ENCODE peak calls at places on chromosomes 3 and 15, in seven cellular contexts. One of them, this sample, is unnamed.

GRCh38 chr3:53495518-53496501 is 1.4 kb downstream of the CACNA1D start:
- DNase-seq in GM12892: peak; percentile 21
- DNase-seq in transverse colon: peak; percentile 17
- DNase-seq in gastrocnemius medialis: no peak
- DNase-seq in IMR-90: no peak
- DNase-seq in GM12891: peak; percentile 37
- DNase-seq in body of pancreas: peak; percentile 38
- DNase-seq in this sample: no peak

GRCh38 chr15:64216722-64217428 is 54.1 kb upstream of the PPIB start:
- DNase-seq in body of pancreas: peak; percentile 63
- DNase-seq in IMR-90: no peak
- DNase-seq in GM12891: no peak
- DNase-seq in gastrocnemius medialis: no peak
- DNase-seq in transverse colon: no peak
- DNase-seq in GM12892: no peak
- DNase-seq in this sample: peak; percentile 90

GRCh38 chr15:65595960-65596359 is 15.0 kb downstream of the INTS14 start:
- DNase-seq in GM12892: no peak
- DNase-seq in gastrocnemius medialis: no peak
- DNase-seq in IMR-90: no peak
- DNase-seq in body of pancreas: no peak
- DNase-seq in GM12891: no peak
- DNase-seq in transverse colon: no peak
- DNase-seq in this sample: peak; percentile 49

GRCh38 chr3:72445827-72446405 is 402.3 kb downstream of the SHQ1 start:
- DNase-seq in GM12891: no peak
- DNase-seq in GM12892: no peak
- DNase-seq in gastrocnemius medialis: no peak
- DNase-seq in IMR-90: peak; percentile 3
- DNase-seq in body of pancreas: no peak
- DNase-seq in transverse colon: no peak
- DNase-seq in this sample: no peak

GRCh38 chr3:127857270-127857801 is 35.0 kb upstream of the MGLL start:
- DNase-seq in transverse colon: no peak
- DNase-seq in GM12891: no peak
- DNase-seq in gastrocnemius medialis: no peak
- DNase-seq in body of pancreas: no peak
- DNase-seq in IMR-90: peak; percentile 11
- DNase-seq in GM12892: no peak
- DNase-seq in this sample: no peak

GRCh38 chr3:186644683-186645082 is 4.5 kb downstream of the FETUB start:
- DNase-seq in body of pancreas: no peak
- DNase-seq in GM12891: no peak
- DNase-seq in transverse colon: no peak
- DNase-seq in gastrocnemius medialis: no peak
- DNase-seq in GM12892: no peak
- DNase-seq in IMR-90: no peak
- DNase-seq in this sample: no peak

GRCh38 chr3:151085227-151085888 is at the start of gene MED12L:
- DNase-seq in gastrocnemius medialis: no peak
- DNase-seq in transverse colon: peak; percentile 71
- DNase-seq in body of pancreas: peak; percentile 79
- DNase-seq in GM12891: peak; percentile 92
- DNase-seq in GM12892: peak; percentile 86
- DNase-seq in IMR-90: peak; percentile 74
- DNase-seq in this sample: peak; percentile 73

GRCh38 chr15:35595656-35596055 is 49.7 kb upstream of the DPH6 start:
- DNase-seq in GM12891: no peak
- DNase-seq in IMR-90: no peak
- DNase-seq in gastrocnemius medialis: no peak
- DNase-seq in transverse colon: no peak
- DNase-seq in GM12892: no peak
- DNase-seq in body of pancreas: no peak
- DNase-seq in this sample: no peak

GRCh38 chr3:32842531-32842931 is 24.7 kb downstream of the TRIM71 start:
- DNase-seq in transverse colon: peak; percentile 13
- DNase-seq in GM12891: no peak
- DNase-seq in IMR-90: no peak
- DNase-seq in gastrocnemius medialis: no peak
- DNase-seq in body of pancreas: no peak
- DNase-seq in GM12892: no peak
- DNase-seq in this sample: no peak

GRCh38 chr15:64443747-64444621 is 16.4 kb upstream of the ZNF609 start:
- DNase-seq in transverse colon: no peak
- DNase-seq in body of pancreas: no peak
- DNase-seq in GM12892: no peak
- DNase-seq in IMR-90: peak; percentile 92
- DNase-seq in gastrocnemius medialis: no peak
- DNase-seq in GM12891: no peak
- DNase-seq in this sample: no peak

GRCh38 chr15:25811481-25811906 is 51.6 kb downstream of the ATP10A start:
- DNase-seq in transverse colon: no peak
- DNase-seq in GM12891: no peak
- DNase-seq in GM12892: no peak
- DNase-seq in IMR-90: no peak
- DNase-seq in gastrocnemius medialis: no peak
- DNase-seq in body of pancreas: no peak
- DNase-seq in this sample: no peak

GRCh38 chr3:56321892-56322291 is 146.4 kb downstream of the ERC2 start:
- DNase-seq in GM12891: no peak
- DNase-seq in IMR-90: no peak
- DNase-seq in gastrocnemius medialis: no peak
- DNase-seq in GM12892: no peak
- DNase-seq in body of pancreas: no peak
- DNase-seq in transverse colon: no peak
- DNase-seq in this sample: no peak

GRCh38 chr3:183396662-183397391 is 31.6 kb downstream of the MCF2L2 start:
- DNase-seq in transverse colon: no peak
- DNase-seq in GM12891: no peak
- DNase-seq in IMR-90: no peak
- DNase-seq in GM12892: no peak
- DNase-seq in body of pancreas: no peak
- DNase-seq in gastrocnemius medialis: no peak
- DNase-seq in this sample: no peak

GRCh38 chr15:31295660-31296059 is 31.0 kb upstream of the KLF13 start:
- DNase-seq in IMR-90: no peak
- DNase-seq in body of pancreas: no peak
- DNase-seq in GM12891: no peak
- DNase-seq in gastrocnemius medialis: no peak
- DNase-seq in GM12892: no peak
- DNase-seq in transverse colon: no peak
- DNase-seq in this sample: peak; percentile 12

GRCh38 chr3:183295211-183295610 is 42.2 kb downstream of the B3GNT5 start:
- DNase-seq in body of pancreas: peak; percentile 52
- DNase-seq in IMR-90: peak; percentile 91
- DNase-seq in GM12891: no peak
- DNase-seq in transverse colon: no peak
- DNase-seq in GM12892: no peak
- DNase-seq in gastrocnemius medialis: peak; percentile 77
- DNase-seq in this sample: no peak

DNA sequence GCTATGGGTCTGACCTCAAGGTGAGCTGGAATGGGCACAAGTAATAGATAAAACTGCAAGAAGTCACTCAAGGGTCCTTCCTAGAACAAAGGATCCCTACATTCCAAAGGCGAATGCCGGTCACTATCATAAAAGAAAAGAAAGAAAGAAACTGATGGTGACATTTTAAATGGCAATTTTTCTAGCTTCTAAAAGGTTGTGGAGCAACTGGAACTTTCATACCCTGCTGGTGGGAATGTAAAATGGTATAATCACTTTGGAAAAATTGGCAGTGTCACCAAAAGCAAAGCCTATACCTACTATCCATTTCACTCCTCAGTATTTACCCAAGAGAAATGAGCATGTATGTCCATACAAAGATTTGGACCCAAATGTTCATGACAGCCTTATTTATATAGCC is 4.2 kb downstream of the CCRL2 start:
- DNase-seq in body of pancreas: no peak
- DNase-seq in GM12892: no peak
- DNase-seq in transverse colon: no peak
- DNase-seq in IMR-90: no peak
- DNase-seq in GM12891: no peak
- DNase-seq in gastrocnemius medialis: no peak
- DNase-seq in this sample: no peak
- TF ChIP-seq POLR2A in body of pancreas: no peak
- TF ChIP-seq POLR2A in GM12892: no peak
- TF ChIP-seq POLR2A in transverse colon: no peak
- TF ChIP-seq POLR2A in IMR-90: no peak
- TF ChIP-seq POLR2A in GM12891: no peak
- TF ChIP-seq POLR2A in gastrocnemius medialis: no peak
- TF ChIP-seq POLR2A in this sample: no peak

DNA sequence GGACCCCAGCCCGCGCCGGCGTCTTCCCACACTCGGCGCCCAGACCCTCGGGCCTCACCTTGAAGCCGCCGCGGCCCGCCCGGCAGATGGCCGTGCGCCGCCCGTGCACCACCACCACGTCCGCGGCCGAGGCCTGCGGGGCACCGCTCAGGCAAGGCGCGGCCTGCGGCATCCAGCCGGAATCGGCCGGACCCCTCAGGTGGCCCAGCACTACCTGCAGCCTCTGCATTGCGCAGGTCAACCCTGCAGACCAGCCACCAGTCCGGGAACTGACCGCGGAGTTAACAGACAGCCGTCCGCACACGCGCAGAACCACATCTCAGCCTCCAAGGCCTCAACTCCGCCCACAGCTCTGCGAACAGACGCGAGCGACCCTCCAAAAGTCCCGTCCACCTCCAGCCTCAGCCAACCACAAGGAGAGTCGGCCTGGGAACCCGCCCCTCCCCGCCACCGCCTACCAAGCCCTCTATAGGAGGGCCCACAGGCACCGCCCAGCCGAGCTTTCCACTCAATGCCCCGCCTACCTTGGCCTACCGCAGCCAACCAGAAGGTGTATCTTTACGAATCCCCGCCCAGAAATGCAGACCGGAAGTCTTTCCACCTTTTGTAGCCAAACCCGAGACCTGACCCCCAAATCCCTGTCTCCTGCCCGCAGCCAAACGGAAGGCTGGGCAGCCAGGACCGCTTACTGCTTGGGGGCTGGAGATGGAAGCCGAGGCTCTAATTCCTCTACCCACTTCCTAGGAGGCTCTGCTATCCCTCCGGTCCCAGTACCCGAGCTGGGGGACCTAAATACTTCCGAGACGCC is at the start of gene ACAA1:
- DNase-seq in IMR-90: peak; percentile 98
- DNase-seq in transverse colon: peak; percentile 100
- DNase-seq in GM12891: peak; percentile 95
- DNase-seq in body of pancreas: peak; percentile 100
- DNase-seq in gastrocnemius medialis: peak; percentile 100
- DNase-seq in GM12892: peak; percentile 92
- DNase-seq in this sample: peak; percentile 100
- TF ChIP-seq POLR2A in IMR-90: peak; percentile 84
- TF ChIP-seq POLR2A in transverse colon: peak; percentile 97
- TF ChIP-seq POLR2A in GM12891: peak; percentile 59
- TF ChIP-seq POLR2A in body of pancreas: peak; percentile 97
- TF ChIP-seq POLR2A in gastrocnemius medialis: peak; percentile 70
- TF ChIP-seq POLR2A in GM12892: peak; percentile 77
- TF ChIP-seq POLR2A in this sample: peak; percentile 59

GRCh38 chr3:185253645-185254410 is at the start of gene EHHADH:
- DNase-seq in body of pancreas: peak; percentile 88
- DNase-seq in transverse colon: peak; percentile 85
- DNase-seq in GM12892: peak; percentile 63
- DNase-seq in IMR-90: peak; percentile 44
- DNase-seq in GM12891: peak; percentile 68
- DNase-seq in gastrocnemius medialis: peak; percentile 18
- DNase-seq in this sample: peak; percentile 81
- TF ChIP-seq POLR2A in body of pancreas: peak; percentile 88
- TF ChIP-seq POLR2A in transverse colon: peak; percentile 90
- TF ChIP-seq POLR2A in GM12892: peak; percentile 73
- TF ChIP-seq POLR2A in IMR-90: peak; percentile 39
- TF ChIP-seq POLR2A in GM12891: peak; percentile 65
- TF ChIP-seq POLR2A in gastrocnemius medialis: no peak
- TF ChIP-seq POLR2A in this sample: no peak

DNA sequence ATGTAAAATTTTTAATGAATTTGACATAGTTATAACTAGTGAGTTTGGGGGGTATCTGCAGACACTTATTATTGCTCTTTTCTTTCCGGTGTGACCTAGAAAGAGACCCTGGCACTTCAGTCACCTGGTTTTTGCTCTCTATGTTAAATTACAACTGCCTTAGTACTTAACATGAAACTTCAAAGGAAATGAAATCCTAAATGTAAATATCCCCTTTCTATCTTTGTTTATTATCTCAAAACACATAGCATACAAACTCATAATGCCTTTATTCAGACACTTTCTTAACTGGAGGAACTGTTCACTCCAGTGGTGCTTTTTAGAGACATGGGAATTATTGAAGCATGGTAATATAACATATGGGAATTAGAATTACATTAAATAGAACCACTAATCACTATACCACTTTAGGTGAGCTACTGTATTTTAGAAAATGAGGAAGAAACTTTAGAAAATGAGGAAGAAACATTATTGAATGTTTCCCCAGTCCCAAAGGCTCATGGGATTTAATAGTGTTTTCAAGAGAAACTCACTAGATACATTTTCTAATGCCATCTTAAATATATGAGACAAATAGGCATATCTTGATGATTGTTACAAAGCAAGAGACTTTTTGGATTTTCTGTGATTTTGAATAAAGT is 119.5 kb upstream of the MLF1 start:
- DNase-seq in transverse colon: no peak
- DNase-seq in GM12892: no peak
- DNase-seq in IMR-90: no peak
- DNase-seq in GM12891: no peak
- DNase-seq in body of pancreas: no peak
- DNase-seq in gastrocnemius medialis: no peak
- DNase-seq in this sample: no peak
- TF ChIP-seq POLR2A in transverse colon: no peak
- TF ChIP-seq POLR2A in GM12892: no peak
- TF ChIP-seq POLR2A in IMR-90: no peak
- TF ChIP-seq POLR2A in GM12891: no peak
- TF ChIP-seq POLR2A in body of pancreas: no peak
- TF ChIP-seq POLR2A in gastrocnemius medialis: no peak
- TF ChIP-seq POLR2A in this sample: no peak

GRCh38 chr3:31176045-31176444 is 281.6 kb upstream of the GADL1 start:
- DNase-seq in GM12891: no peak
- DNase-seq in transverse colon: no peak
- DNase-seq in body of pancreas: no peak
- DNase-seq in IMR-90: no peak
- DNase-seq in GM12892: no peak
- DNase-seq in gastrocnemius medialis: no peak
- DNase-seq in this sample: no peak

GRCh38 chr3:31173118-31173718 is 278.8 kb upstream of the GADL1 start:
- DNase-seq in GM12891: no peak
- DNase-seq in GM12892: no peak
- DNase-seq in gastrocnemius medialis: no peak
- DNase-seq in IMR-90: no peak
- DNase-seq in body of pancreas: no peak
- DNase-seq in transverse colon: no peak
- DNase-seq in this sample: no peak

GRCh38 chr3:31170932-31171670 is 276.6 kb upstream of the GADL1 start:
- DNase-seq in GM12891: no peak
- DNase-seq in gastrocnemius medialis: no peak
- DNase-seq in transverse colon: no peak
- DNase-seq in GM12892: no peak
- DNase-seq in IMR-90: peak; percentile 91
- DNase-seq in body of pancreas: no peak
- DNase-seq in this sample: no peak

GRCh38 chr3:31174055-31174454 is 279.6 kb upstream of the GADL1 start:
- DNase-seq in GM12892: no peak
- DNase-seq in IMR-90: no peak
- DNase-seq in body of pancreas: no peak
- DNase-seq in gastrocnemius medialis: no peak
- DNase-seq in transverse colon: no peak
- DNase-seq in GM12891: no peak
- DNase-seq in this sample: no peak

GRCh38 chr3:31172336-31172735 is 277.9 kb upstream of the GADL1 start:
- DNase-seq in GM12892: no peak
- DNase-seq in gastrocnemius medialis: no peak
- DNase-seq in transverse colon: no peak
- DNase-seq in IMR-90: no peak
- DNase-seq in body of pancreas: no peak
- DNase-seq in GM12891: no peak
- DNase-seq in this sample: no peak
- TF ChIP-seq POLR2A in GM12892: no peak
- TF ChIP-seq POLR2A in gastrocnemius medialis: no peak
- TF ChIP-seq POLR2A in transverse colon: no peak
- TF ChIP-seq POLR2A in IMR-90: no peak
- TF ChIP-seq POLR2A in body of pancreas: no peak
- TF ChIP-seq POLR2A in GM12891: no peak
- TF ChIP-seq POLR2A in this sample: no peak

This sample was measured in testis.